ENCODE peak calls at places on chromosome 6, in six cellular contexts. One of them, this sample, is unnamed.

GRCh38 chr6:138844203-138844602 is 48.3 kb downstream of the ECT2L start:
- DNase-seq in RWPE1: no peak
- DNase-seq in neural crest cell: no peak
- DNase-seq in NCI-H460: no peak
- DNase-seq in non-pigmented ciliary epithelial cell: no peak
- DNase-seq in NCI-H1048: no peak
- DNase-seq in this sample: no peak

GRCh38 chr6:42007753-42008528 is 42.4 kb upstream of the TAF8 start:
- DNase-seq in RWPE1: no peak
- DNase-seq in neural crest cell: no peak
- DNase-seq in NCI-H460: no peak
- DNase-seq in non-pigmented ciliary epithelial cell: no peak
- DNase-seq in NCI-H1048: no peak
- DNase-seq in this sample: no peak

GRCh38 chr6:56932891-56933473 is 21.9 kb upstream of the BEND6 start:
- DNase-seq in RWPE1: no peak
- DNase-seq in neural crest cell: no peak
- DNase-seq in NCI-H460: no peak
- DNase-seq in non-pigmented ciliary epithelial cell: no peak
- DNase-seq in NCI-H1048: no peak
- DNase-seq in this sample: no peak

GRCh38 chr6:17226269-17226668 is 54.9 kb upstream of the RBM24 start:
- DNase-seq in RWPE1: no peak
- DNase-seq in neural crest cell: no peak
- DNase-seq in NCI-H460: no peak
- DNase-seq in non-pigmented ciliary epithelial cell: no peak
- DNase-seq in NCI-H1048: no peak
- DNase-seq in this sample: no peak

GRCh38 chr6:25186919-25187318 is 92.3 kb upstream of the CARMIL1 start:
- DNase-seq in RWPE1: no peak
- DNase-seq in neural crest cell: no peak
- DNase-seq in NCI-H460: no peak
- DNase-seq in non-pigmented ciliary epithelial cell: no peak
- DNase-seq in NCI-H1048: no peak
- DNase-seq in this sample: no peak

GRCh38 chr6:110476046-110476849 is at the start of gene SLC22A16:
- DNase-seq in RWPE1: no peak
- DNase-seq in neural crest cell: no peak
- DNase-seq in NCI-H460: no peak
- DNase-seq in non-pigmented ciliary epithelial cell: no peak
- DNase-seq in NCI-H1048: no peak
- DNase-seq in this sample: peak; percentile 60

GRCh38 chr6:73461537-73462350 is at the start of gene MTO1:
- DNase-seq in RWPE1: peak; percentile 90
- DNase-seq in neural crest cell: peak; percentile 71
- DNase-seq in NCI-H460: peak; percentile 88
- DNase-seq in non-pigmented ciliary epithelial cell: peak; percentile 62
- DNase-seq in NCI-H1048: peak; percentile 51
- DNase-seq in this sample: peak; percentile 99

GRCh38 chr6:22236626-22237414 is 60.0 kb downstream of the PRL start:
- DNase-seq in RWPE1: peak; percentile 80
- DNase-seq in neural crest cell: no peak
- DNase-seq in NCI-H460: no peak
- DNase-seq in non-pigmented ciliary epithelial cell: peak; percentile 83
- DNase-seq in NCI-H1048: no peak
- DNase-seq in this sample: no peak

GRCh38 chr6:2502096-2502997 is 248.4 kb downstream of the MYLK4 start:
- DNase-seq in RWPE1: no peak
- DNase-seq in neural crest cell: no peak
- DNase-seq in NCI-H460: peak; percentile 73
- DNase-seq in non-pigmented ciliary epithelial cell: no peak
- DNase-seq in NCI-H1048: no peak
- DNase-seq in this sample: no peak

GRCh38 chr6:105900120-105900937 is 185.8 kb upstream of the PRDM1 start:
- DNase-seq in RWPE1: no peak
- DNase-seq in neural crest cell: no peak
- DNase-seq in NCI-H460: no peak
- DNase-seq in non-pigmented ciliary epithelial cell: peak; percentile 66
- DNase-seq in NCI-H1048: no peak
- DNase-seq in this sample: no peak

GRCh38 chr6:84466521-84466920 is 239.1 kb upstream of the CEP162 start:
- DNase-seq in RWPE1: peak; percentile 43
- DNase-seq in neural crest cell: no peak
- DNase-seq in NCI-H460: no peak
- DNase-seq in non-pigmented ciliary epithelial cell: peak; percentile 71
- DNase-seq in NCI-H1048: no peak
- DNase-seq in this sample: no peak

GRCh38 chr6:131116755-131117360 is 18.4 kb upstream of the AKAP7 start:
- DNase-seq in RWPE1: peak; percentile 44
- DNase-seq in neural crest cell: no peak
- DNase-seq in NCI-H460: peak; percentile 38
- DNase-seq in non-pigmented ciliary epithelial cell: no peak
- DNase-seq in NCI-H1048: peak; percentile 51
- DNase-seq in this sample: peak; percentile 64

GRCh38 chr6:26299286-26300042 is 65.5 kb upstream of the BTN3A2 start:
- DNase-seq in RWPE1: no peak
- DNase-seq in neural crest cell: no peak
- DNase-seq in NCI-H460: no peak
- DNase-seq in non-pigmented ciliary epithelial cell: no peak
- DNase-seq in NCI-H1048: no peak
- DNase-seq in this sample: no peak

GRCh38 chr6:30759575-30760239 is 15.4 kb upstream of the IER3 start:
- DNase-seq in RWPE1: peak; percentile 68
- DNase-seq in neural crest cell: no peak
- DNase-seq in NCI-H460: no peak
- DNase-seq in non-pigmented ciliary epithelial cell: peak; percentile 98
- DNase-seq in NCI-H1048: no peak
- DNase-seq in this sample: no peak

GRCh38 chr6:141403827-141404226 is 728.9 kb upstream of the GJE1 start:
- DNase-seq in RWPE1: no peak
- DNase-seq in neural crest cell: no peak
- DNase-seq in NCI-H460: no peak
- DNase-seq in non-pigmented ciliary epithelial cell: no peak
- DNase-seq in NCI-H1048: no peak
- DNase-seq in this sample: no peak

GRCh38 chr6:40256831-40257230 is 322.6 kb upstream of the MOCS1 start:
- DNase-seq in RWPE1: no peak
- DNase-seq in neural crest cell: no peak
- DNase-seq in NCI-H460: no peak
- DNase-seq in non-pigmented ciliary epithelial cell: no peak
- DNase-seq in NCI-H1048: no peak
- DNase-seq in this sample: no peak

GRCh38 chr6:129181001-129181400 is 298.1 kb downstream of the LAMA2 start:
- DNase-seq in RWPE1: no peak
- DNase-seq in neural crest cell: no peak
- DNase-seq in NCI-H460: no peak
- DNase-seq in non-pigmented ciliary epithelial cell: no peak
- DNase-seq in NCI-H1048: no peak
- DNase-seq in this sample: no peak

GRCh38 chr6:111441678-111442243 is 41.3 kb downstream of the REV3L start:
- DNase-seq in RWPE1: no peak
- DNase-seq in neural crest cell: no peak
- DNase-seq in NCI-H460: no peak
- DNase-seq in non-pigmented ciliary epithelial cell: no peak
- DNase-seq in NCI-H1048: no peak
- DNase-seq in this sample: peak; percentile 32

GRCh38 chr6:6834356-6835342 is 246.1 kb downstream of the LY86 start:
- DNase-seq in RWPE1: no peak
- DNase-seq in neural crest cell: no peak
- DNase-seq in NCI-H460: no peak
- DNase-seq in non-pigmented ciliary epithelial cell: no peak
- DNase-seq in NCI-H1048: no peak
- DNase-seq in this sample: no peak

GRCh38 chr6:113178349-113178748 is 678.8 kb upstream of the MARCKS start:
- DNase-seq in RWPE1: no peak
- DNase-seq in neural crest cell: no peak
- DNase-seq in NCI-H460: no peak
- DNase-seq in non-pigmented ciliary epithelial cell: no peak
- DNase-seq in NCI-H1048: no peak
- DNase-seq in this sample: no peak

GRCh38 chr6:133242761-133243590 is 1.8 kb downstream of the EYA4 start:
- DNase-seq in RWPE1: no peak
- DNase-seq in neural crest cell: peak; percentile 17
- DNase-seq in NCI-H460: no peak
- DNase-seq in non-pigmented ciliary epithelial cell: no peak
- DNase-seq in NCI-H1048: no peak
- DNase-seq in this sample: no peak

GRCh38 chr6:153959281-153959680 is 79.8 kb upstream of the OPRM1 start:
- DNase-seq in RWPE1: no peak
- DNase-seq in neural crest cell: no peak
- DNase-seq in NCI-H460: no peak
- DNase-seq in non-pigmented ciliary epithelial cell: no peak
- DNase-seq in NCI-H1048: no peak
- DNase-seq in this sample: no peak

GRCh38 chr6:30483677-30484279 is 5.5 kb upstream of the HLA-E start:
- DNase-seq in RWPE1: no peak
- DNase-seq in neural crest cell: peak; percentile 51
- DNase-seq in NCI-H460: peak; percentile 42
- DNase-seq in non-pigmented ciliary epithelial cell: no peak
- DNase-seq in NCI-H1048: no peak
- DNase-seq in this sample: peak; percentile 85

GRCh38 chr6:145963216-145964068 is 716 bp downstream of the SHPRH start:
- DNase-seq in RWPE1: peak; percentile 38
- DNase-seq in neural crest cell: no peak
- DNase-seq in NCI-H460: no peak
- DNase-seq in non-pigmented ciliary epithelial cell: no peak
- DNase-seq in NCI-H1048: no peak
- DNase-seq in this sample: peak; percentile 31

GRCh38 chr6:137849709-137850093 is 17.4 kb upstream of the TNFAIP3 start:
- DNase-seq in RWPE1: no peak
- DNase-seq in neural crest cell: no peak
- DNase-seq in NCI-H460: no peak
- DNase-seq in non-pigmented ciliary epithelial cell: no peak
- DNase-seq in NCI-H1048: no peak
- DNase-seq in this sample: no peak

GRCh38 chr6:28496099-28496779 is 19.4 kb downstream of the GPX6 start:
- DNase-seq in RWPE1: no peak
- DNase-seq in neural crest cell: no peak
- DNase-seq in NCI-H460: no peak
- DNase-seq in non-pigmented ciliary epithelial cell: no peak
- DNase-seq in NCI-H1048: no peak
- DNase-seq in this sample: no peak

GRCh38 chr6:10690651-10691445 is 3.6 kb downstream of the C6orf52 start:
- DNase-seq in RWPE1: no peak
- DNase-seq in neural crest cell: no peak
- DNase-seq in NCI-H460: no peak
- DNase-seq in non-pigmented ciliary epithelial cell: no peak
- DNase-seq in NCI-H1048: no peak
- DNase-seq in this sample: peak; percentile 64

GRCh38 chr6:50973464-50973863 is 154.8 kb downstream of the TFAP2B start:
- DNase-seq in RWPE1: no peak
- DNase-seq in neural crest cell: no peak
- DNase-seq in NCI-H460: no peak
- DNase-seq in non-pigmented ciliary epithelial cell: no peak
- DNase-seq in NCI-H1048: no peak
- DNase-seq in this sample: no peak

GRCh38 chr6:132058975-132059374 is 107.8 kb upstream of the CCN2 start:
- DNase-seq in RWPE1: no peak
- DNase-seq in neural crest cell: no peak
- DNase-seq in NCI-H460: no peak
- DNase-seq in non-pigmented ciliary epithelial cell: no peak
- DNase-seq in NCI-H1048: no peak
- DNase-seq in this sample: no peak

This sample was measured in AML-193.